ENCODE peak calls at places on chromosomes 11 and 22, in seven cellular contexts. V is GM23248, J is MM.1S, U is hepatocyte, D is SK-N-SH, E is PC-3, T is HCT116. X is an unnamed sample.

GRCh38 chr11:119663279-119663678 is 65.7 kb downstream of the NECTIN1 start:
- DNase-seq in D (no peak), V (no peak), J (no peak), T (no peak), E (no peak), U (no peak), X (no peak)

GRCh38 chr11:102955624-102956023 is at the start of gene MMP13:
- DNase-seq in T (no peak), V (no peak), J (no peak), D (no peak), U (no peak), E (peak), X (no peak)

GRCh38 chr11:100445231-100445735 is 241.8 kb upstream of the ARHGAP42 start:
- DNase-seq in E (peak), V (no peak), T (no peak), U (no peak), J (no peak), D (no peak), X (peak)

GRCh38 chr11:132632641-132633124 is 899.6 kb downstream of the OPCML start:
- DNase-seq in E (peak), J (no peak), U (peak), T (no peak), D (peak), V (peak), X (no peak)

GRCh38 chr11:94897330-94897768 is 76.0 kb downstream of the CWC15 start:
- DNase-seq in V (peak), T (peak), U (peak), J (peak), E (peak), D (peak), X (peak)

GRCh38 chr22:38864361-38865191 is 7.4 kb downstream of the CBX6 start:
- DNase-seq in E (no peak), J (no peak), D (no peak), V (peak), U (peak), T (no peak), X (no peak)

GRCh38 chr11:64759722-64760719 is at the start of gene PYGM:
- DNase-seq in V (no peak), D (peak), J (no peak), E (peak), T (no peak), U (peak), X (peak)

GRCh38 chr11:63985812-63986155 is 454 bp upstream of the OTUB1 start:
- DNase-seq in V (peak), E (no peak), D (peak), U (no peak), J (peak), T (no peak), X (no peak)

GRCh38 chr11:9003573-9004309 is at the start of gene NRIP3:
- DNase-seq in T (no peak), D (peak), V (peak), E (no peak), J (no peak), U (peak), X (peak)

GRCh38 chr11:93392862-93393261 is 62.3 kb downstream of the DEUP1 start:
- DNase-seq in J (no peak), V (peak), D (no peak), E (no peak), U (no peak), T (no peak), X (no peak)

GRCh38 chr11:71228961-71229360 is 23.4 kb downstream of the SHANK2 start:
- DNase-seq in J (no peak), E (no peak), V (no peak), D (no peak), T (no peak), U (no peak), X (no peak)

GRCh38 chr22:38203855-38204497 is 2.2 kb downstream of the MAFF start:
- DNase-seq in U (no peak), J (no peak), V (peak), D (no peak), T (no peak), E (peak), X (no peak)

GRCh38 chr11:45870706-45871105 is 14.7 kb upstream of the MAPK8IP1 start:
- DNase-seq in E (no peak), U (no peak), D (no peak), T (no peak), J (no peak), V (no peak), X (no peak)

GRCh38 chr11:119117004-119117706 is 4.2 kb upstream of the HINFP start:
- DNase-seq in E (no peak), U (no peak), D (no peak), V (no peak), J (no peak), T (no peak), X (no peak)

GRCh38 chr22:40220316-40221054 is 42.8 kb downstream of the TNRC6B start:
- DNase-seq in V (no peak), U (no peak), E (no peak), D (no peak), T (no peak), J (no peak), X (no peak)

GRCh38 chr22:29167032-29167911 is 38.4 kb upstream of the EMID1 start:
- DNase-seq in U (no peak), E (no peak), D (no peak), V (no peak), T (no peak), J (peak), X (no peak)

GRCh38 chr11:122180435-122180834 is 64.4 kb upstream of the BLID start:
- DNase-seq in U (peak), D (no peak), E (peak), T (peak), V (peak), J (no peak), X (no peak)

GRCh38 chr11:70212227-70212811 is 9.2 kb downstream of the FADD start:
- DNase-seq in D (no peak), J (no peak), T (no peak), U (peak), E (peak), V (no peak), X (no peak)

GRCh38 chr22:27799334-27800249 is 2.0 kb downstream of the MN1 start:
- DNase-seq in U (no peak), V (peak), J (no peak), T (no peak), E (peak), D (peak), X (peak)

GRCh38 chr11:19972091-19972490 is 188.2 kb downstream of the DBX1 start:
- DNase-seq in V (no peak), D (no peak), T (no peak), J (no peak), E (no peak), U (no peak), X (no peak)

GRCh38 chr11:132718711-132719641 is 813.3 kb downstream of the OPCML start:
- DNase-seq in D (no peak), T (no peak), V (peak), E (no peak), J (peak), U (no peak), X (no peak)

GRCh38 chr11:113847580-113847979 is 27.8 kb downstream of the USP28 start:
- DNase-seq in E (no peak), T (no peak), U (no peak), J (peak), D (no peak), V (no peak), X (no peak)

GRCh38 chr11:76278526-76278925 is 72.2 kb upstream of the WNT11 start:
- DNase-seq in V (no peak), E (no peak), T (no peak), J (no peak), D (no peak), U (no peak), X (no peak)

GRCh38 chr11:121914508-121914907 is 201.5 kb downstream of the BLID start:
- DNase-seq in V (no peak), T (no peak), J (no peak), U (no peak), E (no peak), D (no peak), X (no peak)

GRCh38 chr22:24325105-24325757 is 54.6 kb downstream of the SPECC1L start:
- DNase-seq in V (peak), T (no peak), J (peak), D (peak), U (peak), E (peak), X (peak)

GRCh38 chr22:45305456-45306065 is 4.2 kb upstream of the FAM118A start:
- DNase-seq in V (no peak), E (no peak), U (no peak), J (no peak), T (no peak), D (no peak), X (no peak)

GRCh38 chr11:126305699-126306098 is 1.8 kb downstream of the DCPS start:
- DNase-seq in D (no peak), J (peak), V (no peak), T (no peak), U (no peak), E (no peak), X (no peak)

GRCh38 chr11:2791521-2792375 is 92.0 kb upstream of the KCNQ1OT1 start:
- DNase-seq in D (no peak), J (no peak), T (no peak), E (no peak), V (no peak), U (no peak), X (no peak)

GRCh38 chr11:3956038-3956437 is 100.6 kb downstream of the STIM1 start:
- DNase-seq in V (no peak), T (no peak), J (no peak), E (no peak), U (no peak), D (no peak), X (no peak)

GRCh38 chr11:61551630-61552029 is 29.2 kb downstream of the SYT7 start:
- DNase-seq in T (peak), E (peak), V (peak), J (no peak), D (peak), U (no peak), X (no peak)

GRCh38 chr11:74685905-74686304 is 45.3 kb downstream of the CHRDL2 start:
- DNase-seq in T (no peak), D (no peak), J (no peak), U (no peak), V (no peak), E (no peak), X (no peak)

GRCh38 chr11:108135845-108136599 is 14.7 kb downstream of the ACAT1 start:
- DNase-seq in E (peak), J (peak), D (no peak), V (peak), U (no peak), T (no peak), X (no peak)

GRCh38 chr11:79152511-79152910 is 288.3 kb downstream of the TENM4 start:
- DNase-seq in T (no peak), J (no peak), D (no peak), E (no peak), V (no peak), U (no peak), X (no peak)

GRCh38 chr22:23038902-23039301 is 31.4 kb upstream of the GNAZ start:
- DNase-seq in J (no peak), T (no peak), U (no peak), V (no peak), E (no peak), D (no peak), X (no peak)

GRCh38 chr11:93921695-93922468 is 71.5 kb upstream of the VSTM5 start:
- DNase-seq in J (peak), T (peak), E (peak), U (peak), D (peak), V (peak), X (peak)

GRCh38 chr11:45248501-45249011 is 37.6 kb downstream of the SYT13 start:
- DNase-seq in E (no peak), T (no peak), D (no peak), V (no peak), J (no peak), U (no peak), X (no peak)

GRCh38 chr11:87453531-87454089 is 415.9 kb downstream of the TMEM135 start:
- DNase-seq in E (no peak), V (no peak), J (peak), T (no peak), D (no peak), U (no peak), X (no peak)

GRCh38 chr11:118102721-118103261 is 16.0 kb upstream of the SMIM35 start:
- DNase-seq in V (no peak), D (no peak), U (no peak), E (no peak), T (no peak), J (no peak), X (no peak)

GRCh38 chr22:40265783-40266182 is 80.5 kb upstream of the ADSL start:
- DNase-seq in T (no peak), D (no peak), U (no peak), V (no peak), J (no peak), E (no peak), X (no peak)

GRCh38 chr22:39129081-39129480 is 23.4 kb downstream of the CBX7 start:
- DNase-seq in J (no peak), E (no peak), T (no peak), V (no peak), U (peak), D (no peak), X (no peak)

GRCh38 chr11:110015695-110016094 is 77.5 kb upstream of the ZC3H12C start:
- DNase-seq in D (no peak), U (no peak), T (no peak), V (no peak), J (no peak), E (no peak), X (no peak)
- H3K27ac ChIP-seq in D (no peak), U (no peak), T (no peak), V (no peak), J (no peak), E (no peak), X (no peak)

GRCh38 chr22:30289126-30289979 is at the start of gene CASTOR1:
- DNase-seq in T (peak), U (peak), J (peak), D (peak), V (peak), E (peak), X (peak)
- H2AFZ ChIP-seq in T (no peak), U (peak), J (peak), D (peak), V (peak), E (peak), X (peak)

GRCh38 chr22:43255299-43255698 is 68.4 kb upstream of the TTLL12 start:
- DNase-seq in E (no peak), U (no peak), J (no peak), T (no peak), D (no peak), V (no peak), X (no peak)

GRCh38 chr22:43256569-43257360 is 69.8 kb upstream of the TTLL12 start:
- DNase-seq in T (no peak), V (no peak), U (no peak), E (no peak), J (no peak), D (peak), X (no peak)

GRCh38 chr22:43249789-43250188 is 62.9 kb upstream of the TTLL12 start:
- DNase-seq in U (no peak), E (no peak), T (no peak), J (no peak), D (no peak), V (no peak), X (no peak)

GRCh38 chr22:43253839-43254238 is 66.9 kb upstream of the TTLL12 start:
- DNase-seq in D (no peak), T (no peak), U (no peak), V (no peak), E (peak), J (no peak), X (no peak)

GRCh38 chr22:43252319-43252718 is 65.4 kb upstream of the TTLL12 start:
- DNase-seq in T (no peak), U (no peak), E (no peak), D (no peak), J (no peak), V (no peak), X (no peak)
- TF ChIP-seq EZH2phosphoT487 in T (no peak), U (no peak), E (no peak), D (no peak), J (no peak), V (no peak), X (no peak)

GRCh38 chr22:46587492-46588278 is 32.5 kb upstream of the GRAMD4 start:
- DNase-seq in U (peak), V (no peak), D (peak), T (no peak), J (peak), E (no peak), X (no peak)

GRCh38 chr22:46588279-46589140 is 31.7 kb upstream of the GRAMD4 start:
- DNase-seq in T (no peak), V (no peak), D (no peak), E (no peak), J (no peak), U (peak), X (peak)

GRCh38 chr22:46586531-46587011 is 33.6 kb upstream of the GRAMD4 start:
- DNase-seq in J (no peak), E (no peak), V (no peak), T (no peak), D (no peak), U (no peak), X (no peak)

GRCh38 chr22:46586123-46586519 is 34.1 kb upstream of the GRAMD4 start:
- DNase-seq in J (no peak), U (no peak), V (no peak), D (no peak), E (no peak), T (no peak), X (peak)

GRCh38 chr22:46587067-46587471 is 33.1 kb upstream of the GRAMD4 start:
- DNase-seq in E (no peak), V (no peak), J (no peak), U (no peak), D (no peak), T (no peak), X (no peak)
- H3K27ac ChIP-seq in E (no peak), V (no peak), J (no peak), U (no peak), D (no peak), T (no peak), X (no peak)

GRCh38 chr11:35615911-35616900 is 2.1 kb upstream of the FJX1 start:
- DNase-seq in D (peak), T (no peak), U (peak), E (peak), V (peak), J (peak), X (peak)
- H2AFZ ChIP-seq in D (no peak), T (peak), U (no peak), E (no peak), V (no peak), J (no peak), X (no peak)

DNA sequence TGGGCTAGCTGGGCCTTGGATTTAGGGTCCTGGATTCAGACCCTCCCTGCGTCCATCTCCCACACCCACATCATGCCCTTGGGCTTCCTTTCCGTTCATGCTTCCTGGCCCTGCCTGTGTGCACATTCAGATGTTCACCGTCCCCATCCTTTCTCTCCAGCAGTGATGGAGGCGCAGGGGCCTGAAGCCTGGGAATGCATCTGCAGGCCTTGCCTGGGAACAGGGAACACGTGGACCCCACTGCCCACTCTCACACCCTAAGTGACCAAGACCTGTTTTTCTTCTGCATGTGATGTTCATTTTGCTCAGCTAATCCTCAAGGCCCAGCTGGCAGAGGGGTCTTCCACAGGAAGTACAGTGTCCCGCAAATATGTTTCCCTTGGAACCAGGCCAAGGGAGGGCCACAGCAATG is 91.6 kb upstream of the PARVA start:
- DNase-seq in T (no peak), J (no peak), V (no peak), E (no peak), U (no peak), D (peak), X (no peak)
- TF ChIP-seq EZH2phosphoT487 in T (no peak), J (no peak), V (no peak), E (no peak), U (no peak), D (no peak), X (no peak)